ENCODE peak calls at places on chromosomes 3 and 15, in four cellular contexts. One of them, this sample, is unnamed.

GRCh38 chr3:64815691-64816225 is 128.0 kb upstream of the ADAMTS9 start:
- DNase-seq in HEK293T: no peak
- DNase-seq in HepG2: no peak
- DNase-seq in K562: no peak
- DNase-seq in this sample: no peak

GRCh38 chr3:35965908-35966307 is 326.6 kb downstream of the ARPP21 start:
- DNase-seq in HEK293T: peak
- DNase-seq in HepG2: no peak
- DNase-seq in K562: no peak
- DNase-seq in this sample: no peak

GRCh38 chr3:61371123-61371522 is 119.9 kb upstream of the FHIT start:
- DNase-seq in HEK293T: peak
- DNase-seq in HepG2: peak
- DNase-seq in K562: peak
- DNase-seq in this sample: peak

GRCh38 chr3:11654166-11654565 is 10.5 kb upstream of the VGLL4 start:
- DNase-seq in HepG2: no peak
- DNase-seq in K562: no peak
- DNase-seq in HEK293T: no peak
- DNase-seq in this sample: no peak

GRCh38 chr3:176927280-176927679 is 270.0 kb downstream of the TBL1XR1 start:
- DNase-seq in HepG2: no peak
- DNase-seq in K562: no peak
- DNase-seq in HEK293T: no peak
- DNase-seq in this sample: no peak

GRCh38 chr3:14836049-14836468 is 17.3 kb downstream of the FGD5 start:
- DNase-seq in K562: peak
- DNase-seq in HEK293T: no peak
- DNase-seq in HepG2: no peak
- DNase-seq in this sample: no peak

GRCh38 chr15:100663066-100663465 is 60.7 kb downstream of the ASB7 start:
- DNase-seq in HepG2: no peak
- DNase-seq in K562: peak
- DNase-seq in HEK293T: peak
- DNase-seq in this sample: peak

GRCh38 chr3:81749285-81749684 is 12.2 kb downstream of the GBE1 start:
- DNase-seq in HEK293T: no peak
- DNase-seq in K562: no peak
- DNase-seq in HepG2: no peak
- DNase-seq in this sample: no peak

GRCh38 chr3:46987485-46988401 is 8.3 kb downstream of the NBEAL2 start:
- DNase-seq in K562: peak
- DNase-seq in HEK293T: no peak
- DNase-seq in HepG2: no peak
- DNase-seq in this sample: peak

GRCh38 chr3:61650276-61650675 is 88.9 kb downstream of the PTPRG start:
- DNase-seq in K562: no peak
- DNase-seq in HepG2: no peak
- DNase-seq in HEK293T: no peak
- DNase-seq in this sample: no peak

DNA sequence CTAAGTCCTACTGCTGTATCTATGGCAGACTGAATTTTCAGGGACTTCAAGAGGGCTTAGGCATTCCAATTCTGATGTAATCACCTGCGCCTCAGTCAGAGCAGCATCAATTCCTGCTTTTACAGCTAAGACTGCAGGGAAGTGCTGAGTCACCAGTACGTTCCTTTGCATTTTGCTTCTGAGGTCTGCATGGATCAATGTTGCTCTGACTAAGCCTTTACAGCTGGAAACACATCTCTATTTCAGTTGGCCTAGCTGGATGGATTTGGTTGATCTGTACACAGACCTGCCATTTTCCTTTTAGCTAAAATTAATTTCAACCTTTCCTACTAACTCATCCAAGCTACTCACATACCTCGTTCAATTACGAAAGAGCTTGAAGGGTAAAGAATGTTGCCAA is 51.3 kb downstream of the ETV5 start:
- DNase-seq in K562: no peak
- DNase-seq in HEK293T: no peak
- DNase-seq in HepG2: no peak
- DNase-seq in this sample: no peak
- TF ChIP-seq ELF4 in K562: no peak
- TF ChIP-seq ELF4 in HEK293T: no peak
- TF ChIP-seq ELF4 in HepG2: no peak
- TF ChIP-seq ELF4 in this sample: no peak

GRCh38 chr15:91919014-91919534 is 65.6 kb downstream of the SLCO3A1 start:
- DNase-seq in K562: no peak
- DNase-seq in HepG2: no peak
- DNase-seq in HEK293T: no peak
- DNase-seq in this sample: no peak

GRCh38 chr15:91921188-91921820 is 67.8 kb downstream of the SLCO3A1 start:
- DNase-seq in HEK293T: no peak
- DNase-seq in HepG2: no peak
- DNase-seq in K562: no peak
- DNase-seq in this sample: no peak

GRCh38 chr15:91921821-91922198 is 68.3 kb downstream of the SLCO3A1 start:
- DNase-seq in K562: no peak
- DNase-seq in HepG2: no peak
- DNase-seq in HEK293T: no peak
- DNase-seq in this sample: no peak

GRCh38 chr15:91924842-91925495 is 71.5 kb downstream of the SLCO3A1 start:
- DNase-seq in HepG2: no peak
- DNase-seq in HEK293T: no peak
- DNase-seq in K562: no peak
- DNase-seq in this sample: no peak

GRCh38 chr15:91922701-91923279 is 69.3 kb downstream of the SLCO3A1 start:
- DNase-seq in HepG2: no peak
- DNase-seq in HEK293T: no peak
- DNase-seq in K562: no peak
- DNase-seq in this sample: no peak
- TF ChIP-seq ELF4 in HepG2: no peak
- TF ChIP-seq ELF4 in HEK293T: no peak
- TF ChIP-seq ELF4 in K562: no peak
- TF ChIP-seq ELF4 in this sample: no peak

GRCh38 chr15:64004582-64004981 is 41.7 kb downstream of the DAPK2 start:
- DNase-seq in K562: peak
- DNase-seq in HepG2: peak
- DNase-seq in HEK293T: no peak
- DNase-seq in this sample: no peak
- TF ChIP-seq ELF4 in K562: no peak
- TF ChIP-seq ELF4 in HepG2: no peak
- TF ChIP-seq ELF4 in HEK293T: no peak
- TF ChIP-seq ELF4 in this sample: no peak

GRCh38 chr15:40285151-40285898 is 2.5 kb upstream of the ANKRD63 start:
- DNase-seq in HepG2: no peak
- DNase-seq in HEK293T: no peak
- DNase-seq in K562: no peak
- DNase-seq in this sample: no peak
- TF ChIP-seq ELF4 in HepG2: no peak
- TF ChIP-seq ELF4 in HEK293T: no peak
- TF ChIP-seq ELF4 in K562: no peak
- TF ChIP-seq ELF4 in this sample: no peak

GRCh38 chr15:77243146-77243545 is 172.2 kb upstream of the TSPAN3 start:
- DNase-seq in HepG2: no peak
- DNase-seq in K562: no peak
- DNase-seq in HEK293T: no peak
- DNase-seq in this sample: no peak
- TF ChIP-seq ELF4 in HepG2: no peak
- TF ChIP-seq ELF4 in K562: no peak
- TF ChIP-seq ELF4 in HEK293T: no peak
- TF ChIP-seq ELF4 in this sample: no peak

GRCh38 chr3:185400340-185400667 is 37.4 kb downstream of the MAP3K13 start:
- DNase-seq in K562: no peak
- DNase-seq in HEK293T: no peak
- DNase-seq in HepG2: no peak
- DNase-seq in this sample: no peak

GRCh38 chr3:185401319-185401955 is 38.5 kb downstream of the MAP3K13 start:
- DNase-seq in HEK293T: no peak
- DNase-seq in K562: no peak
- DNase-seq in HepG2: no peak
- DNase-seq in this sample: no peak

GRCh38 chr3:185397676-185398075 is 34.7 kb downstream of the MAP3K13 start:
- DNase-seq in HepG2: no peak
- DNase-seq in HEK293T: no peak
- DNase-seq in K562: no peak
- DNase-seq in this sample: no peak

GRCh38 chr3:185400866-185401265 is 37.9 kb downstream of the MAP3K13 start:
- DNase-seq in HepG2: no peak
- DNase-seq in K562: no peak
- DNase-seq in HEK293T: no peak
- DNase-seq in this sample: no peak

GRCh38 chr3:185399629-185400339 is 36.8 kb downstream of the MAP3K13 start:
- DNase-seq in HEK293T: no peak
- DNase-seq in HepG2: no peak
- DNase-seq in K562: peak
- DNase-seq in this sample: no peak
- TF ChIP-seq ELF4 in HEK293T: no peak
- TF ChIP-seq ELF4 in HepG2: no peak
- TF ChIP-seq ELF4 in K562: no peak
- TF ChIP-seq ELF4 in this sample: no peak